ENCODE peak calls at places on chromosome 4, in nine cellular contexts. B is sigmoid colon, K is ovary, J is cardiac muscle cell, G is uterus, I is adipocyte, F is upper lobe of right lung, W is psoas muscle, P is MM.1S. D is an unnamed sample.

GRCh38 chr4:93791570-93792195 is 36.9 kb upstream of the ATOH1 start:
- DNase-seq in W (peak; percentile 17), K (peak; percentile 47), F (no peak), J (peak; percentile 84), I (peak; percentile 87), P (peak; percentile 61), G (no peak), B (no peak), D (peak; percentile 47)

GRCh38 chr4:156999175-156999517 is 27.5 kb upstream of the PDGFC start:
- DNase-seq in I (peak; percentile 98), K (no peak), P (no peak), B (no peak), J (peak; percentile 58), W (no peak), F (no peak), G (no peak), D (peak; percentile 47)

GRCh38 chr4:38921151-38921550 is 53.5 kb downstream of the FAM114A1 start:
- DNase-seq in W (no peak), F (no peak), I (peak; percentile 4), P (no peak), K (no peak), J (no peak), G (no peak), B (no peak), D (no peak)

GRCh38 chr4:122716825-122717448 is 15.6 kb upstream of the BBS12 start:
- DNase-seq in K (peak; percentile 53), P (peak; percentile 76), I (peak; percentile 91), F (no peak), W (peak; percentile 46), B (peak; percentile 72), J (peak; percentile 79), G (peak; percentile 32), D (peak; percentile 57)

GRCh38 chr4:174912919-174913543 is 5.1 kb upstream of the ADAM29 start:
- DNase-seq in G (no peak), B (no peak), F (no peak), W (no peak), K (no peak), J (no peak), I (no peak), P (no peak), D (no peak)

GRCh38 chr4:169663402-169663801 is 43.0 kb downstream of the CLCN3 start:
- DNase-seq in P (no peak), J (no peak), B (no peak), I (no peak), W (no peak), K (no peak), G (no peak), F (no peak), D (no peak)

GRCh38 chr4:5033266-5033945 is 14.1 kb upstream of the CYTL1 start:
- DNase-seq in W (peak; percentile 32), K (no peak), F (no peak), P (no peak), I (peak; percentile 30), G (peak; percentile 27), J (no peak), B (no peak), D (no peak)

GRCh38 chr4:30719363-30720020 is 677 bp upstream of the PCDH7 start:
- DNase-seq in W (peak; percentile 13), G (peak; percentile 55), F (no peak), K (peak; percentile 47), B (peak; percentile 86), J (peak; percentile 89), P (no peak), I (peak; percentile 91), D (no peak)

GRCh38 chr4:17958185-17958584 is 63.4 kb downstream of the LCORL start:
- DNase-seq in P (no peak), B (no peak), K (no peak), J (no peak), I (no peak), G (no peak), F (no peak), W (no peak), D (no peak)

GRCh38 chr4:185080545-185080944 is 62.3 kb downstream of the HELT start:
- DNase-seq in G (no peak), J (no peak), W (no peak), I (no peak), K (no peak), B (no peak), F (no peak), P (no peak), D (no peak)

GRCh38 chr4:1351854-1352633 is 5.0 kb downstream of the UVSSA start:
- DNase-seq in W (peak; percentile 85), F (peak; percentile 93), J (peak; percentile 90), I (peak; percentile 93), B (peak; percentile 91), K (peak; percentile 91), G (peak; percentile 84), P (peak; percentile 84), D (peak; percentile 75)

GRCh38 chr4:187464561-187464960 is 531.0 kb upstream of the ZFP42 start:
- DNase-seq in J (no peak), P (no peak), F (no peak), B (no peak), K (no peak), W (no peak), I (no peak), G (no peak), D (no peak)

GRCh38 chr4:144906181-144906895 is 191.7 kb downstream of the ANAPC10 start:
- DNase-seq in F (no peak), K (no peak), P (peak; percentile 32), J (no peak), I (no peak), W (no peak), B (no peak), G (no peak), D (no peak)

GRCh38 chr4:13599159-13599558 is 28.4 kb downstream of the BOD1L1 start:
- DNase-seq in G (no peak), P (no peak), J (no peak), B (no peak), F (no peak), W (no peak), I (no peak), K (no peak), D (peak; percentile 13)

GRCh38 chr4:114613579-114613978 is 15.0 kb downstream of the UGT8 start:
- DNase-seq in K (no peak), J (no peak), W (no peak), I (no peak), P (no peak), F (no peak), G (no peak), B (no peak), D (no peak)

GRCh38 chr4:76498550-76498949 is 63.5 kb downstream of the SHROOM3 start:
- DNase-seq in I (no peak), W (no peak), B (no peak), P (no peak), J (no peak), K (no peak), G (no peak), F (no peak), D (no peak)

GRCh38 chr4:119284876-119285611 is 36.9 kb downstream of the FABP2 start:
- DNase-seq in G (no peak), P (peak; percentile 67), K (no peak), F (no peak), W (no peak), J (no peak), I (peak; percentile 63), B (no peak), D (no peak)
- H3K4me3 ChIP-seq in G (no peak overlapping the region), P (peak overlapping the region; percentile 52), K (no peak overlapping the region), F (peak overlapping the region; percentile 0), W (peak overlapping the region; percentile 49), J (no peak overlapping the region), I (peak overlapping the region; percentile 64), B (peak overlapping the region; percentile 20), D (no peak overlapping the region)

GRCh38 chr4:65126200-65126599 is 544.1 kb downstream of the EPHA5 start:
- DNase-seq in J (no peak), P (peak; percentile 58), W (no peak), K (no peak), B (no peak), G (no peak), I (no peak), F (no peak), D (no peak)

DNA sequence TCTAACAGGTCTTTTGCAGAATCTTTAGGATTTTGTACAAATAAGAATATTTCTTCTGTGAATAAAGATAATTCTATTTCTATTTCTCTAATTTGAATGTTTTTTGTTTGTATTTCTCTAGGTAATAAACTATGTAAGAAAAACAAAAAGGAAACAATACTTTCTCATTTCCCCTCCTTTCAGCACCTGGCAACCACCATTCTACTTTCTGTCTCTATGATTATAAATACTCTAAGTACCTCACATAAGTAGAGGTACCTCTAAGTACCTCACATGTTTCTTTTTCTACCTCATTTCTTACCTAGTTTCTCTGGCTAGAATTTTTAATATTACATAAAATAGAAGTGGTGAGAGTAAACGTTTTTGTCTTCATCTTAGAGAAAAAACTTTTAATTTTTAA is 550.0 kb downstream of the EPHA5 start:
- DNase-seq in G (no peak), I (no peak), J (no peak), B (no peak), W (no peak), K (no peak), F (no peak), P (peak; percentile 38), D (no peak)
- H3K36me3 ChIP-seq in G (no peaks in the 10 kb centered on the region), I (no peaks in the 10 kb centered on the region), J (no peaks in the 10 kb centered on the region), B (no peaks in the 10 kb centered on the region), W (no peaks in the 10 kb centered on the region), K (no peaks in the 10 kb centered on the region), F (no peaks in the 10 kb centered on the region), P (no peaks in the 10 kb centered on the region), D (no peaks in the 10 kb centered on the region)

GRCh38 chr4:11297201-11297600 is 131.5 kb downstream of the HS3ST1 start:
- DNase-seq in F (no peak), I (no peak), B (no peak), G (no peak), J (no peak), W (no peak), K (no peak), P (no peak), D (no peak)
- H3K4me1 ChIP-seq in F (no peaks in the 10 kb centered on the region), I (no peaks in the 10 kb centered on the region), B (no peaks in the 10 kb centered on the region), G (no peaks in the 10 kb centered on the region), J (no peaks in the 10 kb centered on the region), W (no peaks in the 10 kb centered on the region), K (peaks cover 7% of the 10 kb centered on the region), P (no peaks in the 10 kb centered on the region), D (no peaks in the 10 kb centered on the region)

GRCh38 chr4:2417765-2418651 is at the start of gene ZFYVE28:
- DNase-seq in W (no peak), P (no peak), G (no peak), K (no peak), F (peak; percentile 76), J (no peak), B (no peak), I (no peak), D (no peak)

GRCh38 chr4:2415881-2416563 is 2.4 kb downstream of the ZFYVE28 start:
- DNase-seq in P (no peak), B (no peak), J (no peak), K (no peak), G (no peak), F (no peak), I (no peak), W (no peak), D (no peak)

GRCh38 chr4:2417196-2417764 is 1.2 kb downstream of the ZFYVE28 start:
- DNase-seq in G (no peak), J (peak; percentile 43), W (no peak), I (peak; percentile 62), B (no peak), K (no peak), P (no peak), F (peak; percentile 68), D (no peak)

GRCh38 chr4:2415213-2415612 is 3.2 kb downstream of the ZFYVE28 start:
- DNase-seq in J (no peak), B (no peak), W (no peak), P (no peak), F (no peak), K (no peak), G (no peak), I (no peak), D (no peak)

GRCh38 chr4:2416564-2417195 is 1.8 kb downstream of the ZFYVE28 start:
- DNase-seq in I (peak; percentile 54), P (no peak), G (no peak), W (peak; percentile 35), B (no peak), K (no peak), J (peak; percentile 22), F (peak; percentile 72), D (no peak)
- H3K4me3 ChIP-seq in I (peak overlapping the region; percentile 79), P (peak overlapping the region; percentile 8), G (peak overlapping the region; percentile 33), W (peak overlapping the region; percentile 75), B (peak overlapping the region; percentile 73), K (peak overlapping the region; percentile 41), J (peak overlapping the region; percentile 23), F (peak overlapping the region; percentile 61), D (peak overlapping the region; percentile 58)